ENCODE peak calls at places on chromosomes 4 and X, in four cellular contexts. One of them, this sample, is unnamed.

GRCh38 chr4:140242357-140243284 is 88.6 kb upstream of the MAML3 start:
- DNase-seq in CD4-positive, CD25-positive, alpha-beta regulatory T cell: no peak
- DNase-seq in caudate nucleus: no peak
- DNase-seq in HCT116: no peak
- DNase-seq in this sample: no peak

GRCh38 chr4:15167743-15168142 is 165.5 kb downstream of the CPEB2 start:
- DNase-seq in CD4-positive, CD25-positive, alpha-beta regulatory T cell: no peak
- DNase-seq in caudate nucleus: no peak
- DNase-seq in HCT116: no peak
- DNase-seq in this sample: no peak

GRCh38 chrX:101210630-101211029 is 9.0 kb upstream of the DRP2 start:
- DNase-seq in CD4-positive, CD25-positive, alpha-beta regulatory T cell: no peak
- DNase-seq in caudate nucleus: no peak
- DNase-seq in HCT116: no peak
- DNase-seq in this sample: no peak

GRCh38 chr4:78298618-78299017 is 241.5 kb downstream of the FRAS1 start:
- DNase-seq in CD4-positive, CD25-positive, alpha-beta regulatory T cell: no peak
- DNase-seq in caudate nucleus: no peak
- DNase-seq in HCT116: no peak
- DNase-seq in this sample: no peak

GRCh38 chr4:1164040-1164439 is 8.3 kb downstream of the SPON2 start:
- DNase-seq in CD4-positive, CD25-positive, alpha-beta regulatory T cell: no peak
- DNase-seq in caudate nucleus: no peak
- DNase-seq in HCT116: no peak
- DNase-seq in this sample: no peak

GRCh38 chr4:173386751-173387150 is 12.2 kb downstream of the SCRG1 start:
- DNase-seq in CD4-positive, CD25-positive, alpha-beta regulatory T cell: no peak
- DNase-seq in caudate nucleus: no peak
- DNase-seq in HCT116: no peak
- DNase-seq in this sample: no peak

GRCh38 chr4:38856046-38856445 is 571 bp downstream of the TLR6 start:
- DNase-seq in CD4-positive, CD25-positive, alpha-beta regulatory T cell: no peak
- DNase-seq in caudate nucleus: no peak
- DNase-seq in HCT116: no peak
- DNase-seq in this sample: no peak

GRCh38 chrX:148380614-148381561 is 119.5 kb upstream of the AFF2 start:
- DNase-seq in CD4-positive, CD25-positive, alpha-beta regulatory T cell: no peak
- DNase-seq in caudate nucleus: no peak
- DNase-seq in HCT116: no peak
- DNase-seq in this sample: no peak

GRCh38 chrX:119134466-119134865 is 6.9 kb upstream of the KIAA1210 start:
- DNase-seq in CD4-positive, CD25-positive, alpha-beta regulatory T cell: no peak
- DNase-seq in caudate nucleus: no peak
- DNase-seq in HCT116: no peak
- DNase-seq in this sample: no peak

DNA sequence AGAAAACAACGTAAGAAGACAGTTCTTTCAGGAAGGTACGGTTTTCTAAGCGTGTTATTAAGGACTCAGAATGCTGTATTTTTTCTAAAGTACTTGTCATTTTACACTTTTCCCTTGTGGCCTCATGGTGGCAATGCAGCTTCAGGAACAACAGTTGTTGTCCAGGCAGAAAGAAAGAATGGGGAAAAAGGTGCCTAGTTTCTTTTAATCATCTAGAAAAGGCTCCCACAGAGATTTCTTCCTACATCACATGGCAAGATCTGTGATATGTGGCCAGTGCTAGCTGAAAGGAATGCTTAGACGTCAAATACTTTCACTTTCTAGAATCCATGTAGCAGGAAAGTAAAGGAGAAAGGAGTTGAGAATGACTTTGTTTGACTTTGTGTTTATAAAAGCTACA is 49.0 kb upstream of the TRAM1L1 start:
- DNase-seq in CD4-positive, CD25-positive, alpha-beta regulatory T cell: no peak
- DNase-seq in caudate nucleus: no peak
- DNase-seq in HCT116: peak
- DNase-seq in this sample: peak
- H3K27ac ChIP-seq in CD4-positive, CD25-positive, alpha-beta regulatory T cell: no peak
- H3K27ac ChIP-seq in caudate nucleus: peak
- H3K27ac ChIP-seq in HCT116: no peak
- H3K27ac ChIP-seq in this sample: no peak

DNA sequence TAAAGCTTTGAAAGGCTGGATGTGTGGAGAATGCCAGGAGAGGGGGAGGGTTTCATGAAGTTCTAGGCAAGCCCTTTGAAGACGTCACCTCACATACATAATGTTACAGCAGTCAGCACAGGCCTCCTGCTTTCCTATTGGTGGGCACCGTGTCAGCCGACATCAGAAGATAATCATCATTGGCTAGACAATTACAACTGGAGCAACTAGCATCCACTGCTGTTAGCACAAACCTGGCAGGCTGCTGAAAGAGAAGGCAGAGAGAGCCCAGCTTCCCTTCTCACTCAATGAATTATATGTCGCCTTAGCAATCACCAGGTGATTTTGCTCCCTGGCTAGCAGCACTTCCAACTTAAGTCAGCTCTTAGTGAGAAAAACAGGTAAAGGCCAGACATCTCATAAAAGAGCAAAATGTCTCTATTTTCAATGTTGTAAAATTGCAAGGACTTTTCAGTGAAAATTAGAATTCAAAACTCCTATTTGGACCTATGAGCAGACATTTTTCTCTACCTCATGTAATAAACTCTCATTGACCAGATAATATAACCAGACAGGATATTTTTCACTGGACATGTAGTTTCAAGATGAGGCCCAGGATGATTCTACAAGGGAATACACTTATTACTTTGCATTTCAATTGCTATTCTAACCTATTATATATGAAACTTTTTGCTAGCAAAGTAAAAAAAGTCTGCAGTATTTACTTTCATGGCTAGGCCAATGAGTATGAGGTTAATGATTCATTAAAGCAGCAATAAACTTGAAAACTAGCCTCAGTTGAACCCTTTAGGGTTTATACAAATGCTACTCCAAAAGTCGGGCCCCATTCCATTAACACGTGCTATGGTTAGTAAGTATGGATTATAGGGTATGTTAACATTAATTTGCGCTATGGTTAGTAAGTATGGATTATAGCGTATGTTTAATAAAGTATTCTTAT is 4.3 kb downstream of the ELOVL6 start:
- DNase-seq in CD4-positive, CD25-positive, alpha-beta regulatory T cell: peak
- DNase-seq in caudate nucleus: peak
- DNase-seq in HCT116: peak
- DNase-seq in this sample: peak
- H3K27ac ChIP-seq in CD4-positive, CD25-positive, alpha-beta regulatory T cell: peak
- H3K27ac ChIP-seq in caudate nucleus: no peak
- H3K27ac ChIP-seq in HCT116: peak
- H3K27ac ChIP-seq in this sample: peak

GRCh38 chr4:148376151-148376550 is 66.1 kb downstream of the NR3C2 start:
- DNase-seq in CD4-positive, CD25-positive, alpha-beta regulatory T cell: peak
- DNase-seq in caudate nucleus: no peak
- DNase-seq in HCT116: peak
- DNase-seq in this sample: peak
- H3K27ac ChIP-seq in CD4-positive, CD25-positive, alpha-beta regulatory T cell: peak
- H3K27ac ChIP-seq in caudate nucleus: no peak
- H3K27ac ChIP-seq in HCT116: no peak
- H3K27ac ChIP-seq in this sample: no peak

DNA sequence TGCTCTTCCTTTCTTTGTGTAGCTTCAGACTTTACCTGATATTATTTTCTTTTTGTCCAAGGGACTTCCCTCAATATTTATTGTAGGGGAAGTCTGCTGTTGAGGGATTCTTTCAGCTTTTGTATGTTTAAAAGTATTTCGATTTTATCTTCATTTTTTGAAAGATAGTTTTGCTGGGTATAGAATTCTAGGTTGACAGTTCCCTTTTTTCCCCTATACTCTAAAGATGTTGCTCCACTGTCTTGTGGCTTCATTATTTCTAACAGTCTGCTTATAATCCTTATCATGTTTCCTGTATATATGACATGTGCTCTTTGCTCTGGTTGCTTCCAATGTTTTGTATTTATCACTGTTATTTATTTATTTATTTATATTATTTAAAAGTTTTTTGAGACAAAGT is 57.3 kb downstream of the CYTL1 start:
- DNase-seq in CD4-positive, CD25-positive, alpha-beta regulatory T cell: no peak
- DNase-seq in caudate nucleus: no peak
- DNase-seq in HCT116: no peak
- DNase-seq in this sample: no peak
- H3K27ac ChIP-seq in CD4-positive, CD25-positive, alpha-beta regulatory T cell: no peak
- H3K27ac ChIP-seq in caudate nucleus: no peak
- H3K27ac ChIP-seq in HCT116: no peak
- H3K27ac ChIP-seq in this sample: no peak

GRCh38 chr4:147547314-147548056 is 66.6 kb downstream of the EDNRA start:
- DNase-seq in CD4-positive, CD25-positive, alpha-beta regulatory T cell: no peak
- DNase-seq in caudate nucleus: no peak
- DNase-seq in HCT116: no peak
- DNase-seq in this sample: no peak
- H3K27ac ChIP-seq in CD4-positive, CD25-positive, alpha-beta regulatory T cell: no peak
- H3K27ac ChIP-seq in caudate nucleus: no peak
- H3K27ac ChIP-seq in HCT116: no peak
- H3K27ac ChIP-seq in this sample: peak

GRCh38 chr4:165583341-165583740 is 204.5 kb downstream of the CPE start:
- DNase-seq in CD4-positive, CD25-positive, alpha-beta regulatory T cell: no peak
- DNase-seq in caudate nucleus: no peak
- DNase-seq in HCT116: no peak
- DNase-seq in this sample: peak
- H3K27ac ChIP-seq in CD4-positive, CD25-positive, alpha-beta regulatory T cell: no peak
- H3K27ac ChIP-seq in caudate nucleus: no peak
- H3K27ac ChIP-seq in HCT116: no peak
- H3K27ac ChIP-seq in this sample: peak

DNA sequence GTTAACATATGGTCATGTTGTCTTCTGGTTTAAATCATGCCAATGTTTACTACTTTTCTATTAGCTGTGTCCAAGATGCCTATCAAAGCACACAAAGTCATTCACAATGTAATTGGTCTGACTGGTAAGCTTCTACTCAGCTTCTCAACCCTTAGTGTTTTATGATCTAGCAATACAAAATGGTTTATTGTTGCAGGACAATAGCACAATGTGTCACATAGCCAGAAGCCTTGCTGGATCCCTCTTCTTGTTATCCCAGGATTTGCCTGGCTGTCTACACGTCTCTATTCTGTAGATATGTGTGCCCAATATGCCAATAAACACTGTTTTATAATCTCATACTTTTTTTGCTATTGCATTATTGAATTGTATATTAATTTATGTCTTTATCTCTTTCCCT is 1111.0 kb upstream of the AGA start:
- DNase-seq in CD4-positive, CD25-positive, alpha-beta regulatory T cell: no peak
- DNase-seq in caudate nucleus: no peak
- DNase-seq in HCT116: no peak
- DNase-seq in this sample: no peak
- H3K27ac ChIP-seq in CD4-positive, CD25-positive, alpha-beta regulatory T cell: no peak
- H3K27ac ChIP-seq in caudate nucleus: no peak
- H3K27ac ChIP-seq in HCT116: no peak
- H3K27ac ChIP-seq in this sample: no peak

DNA sequence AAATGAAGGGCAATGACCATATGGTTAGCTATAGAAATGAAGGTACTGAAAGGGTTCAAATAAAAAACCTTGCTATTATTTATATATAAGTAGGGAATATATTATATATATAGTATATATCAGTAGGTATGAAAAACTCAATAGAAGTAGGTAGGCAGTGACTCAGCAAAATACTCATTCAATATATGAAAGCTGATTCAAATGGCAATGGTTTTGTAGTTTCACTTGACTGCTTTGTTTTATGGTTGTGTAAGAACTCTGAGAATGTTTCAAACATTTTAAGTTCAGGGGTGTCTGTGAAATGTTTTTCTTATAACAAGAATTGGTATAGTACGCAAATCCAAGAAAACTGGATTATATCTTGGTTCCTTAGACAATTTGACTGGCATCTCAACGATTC is 4.1 kb downstream of the ZNF280C start:
- DNase-seq in CD4-positive, CD25-positive, alpha-beta regulatory T cell: no peak
- DNase-seq in caudate nucleus: no peak
- DNase-seq in HCT116: no peak
- DNase-seq in this sample: no peak
- H3K27ac ChIP-seq in CD4-positive, CD25-positive, alpha-beta regulatory T cell: peak
- H3K27ac ChIP-seq in caudate nucleus: no peak
- H3K27ac ChIP-seq in HCT116: no peak
- H3K27ac ChIP-seq in this sample: no peak